ENCODE peak calls at places on chromosomes 2 and 18, in four cellular contexts. O is thyroid gland, G is neural progenitor cell, M is Peyer's patch. Q is an unnamed sample.

GRCh38 chr2:23385351-23385747 is 370 bp downstream of the KLHL29 start:
- DNase-seq in O (no peak), G (peak), M (peak), Q (no peak)

GRCh38 chr2:238439093-238439849 is 12.5 kb downstream of the ASB1 start:
- DNase-seq in O (no peak), G (no peak), M (no peak), Q (no peak)

GRCh38 chr2:9356336-9356735 is 67.0 kb downstream of the ITGB1BP1 start:
- DNase-seq in O (peak), G (peak), M (no peak), Q (no peak)

GRCh38 chr2:237351796-237352195 is 62.2 kb downstream of the COL6A3 start:
- DNase-seq in O (no peak), G (no peak), M (no peak), Q (no peak)

GRCh38 chr2:36352711-36353110 is 2.9 kb upstream of the CRIM1 start:
- DNase-seq in O (no peak), G (no peak), M (no peak), Q (no peak)

GRCh38 chr2:16241166-16242160 is 301.1 kb downstream of the MYCN start:
- DNase-seq in O (no peak), G (no peak), M (no peak), Q (no peak)

GRCh38 chr18:22032392-22032961 is 136.9 kb upstream of the GATA6 start:
- DNase-seq in O (no peak), G (peak), M (no peak), Q (no peak)

GRCh38 chr2:63044360-63045327 is 6.0 kb upstream of the OTX1 start:
- DNase-seq in O (no peak), G (peak), M (no peak), Q (no peak)

GRCh38 chr2:98676742-98677141 is 54.2 kb downstream of the MGAT4A start:
- DNase-seq in O (no peak), G (no peak), M (no peak), Q (no peak)

GRCh38 chr2:584863-585823 is 92.1 kb downstream of the TMEM18 start:
- DNase-seq in O (no peak), G (peak), M (no peak), Q (peak)

GRCh38 chr2:150538582-150539236 is 51.2 kb upstream of the RND3 start:
- DNase-seq in O (no peak), G (no peak), M (no peak), Q (no peak)

GRCh38 chr2:183872131-183872530 is 726.2 kb upstream of the ZNF804A start:
- DNase-seq in O (no peak), G (no peak), M (no peak), Q (no peak)

GRCh38 chr2:18073601-18074000 is 195.1 kb downstream of the KCNS3 start:
- DNase-seq in O (no peak), G (no peak), M (no peak), Q (no peak)

GRCh38 chr2:240594511-240595380 is 8.2 kb downstream of the CAPN10 start:
- DNase-seq in O (peak), G (no peak), M (peak), Q (peak)

GRCh38 chr18:22674300-22674699 is 256.6 kb upstream of the CTAGE1 start:
- DNase-seq in O (no peak), G (no peak), M (no peak), Q (no peak)

GRCh38 chr2:124973396-124973795 is 948.3 kb downstream of the CNTNAP5 start:
- DNase-seq in O (no peak), G (no peak), M (no peak), Q (no peak)

GRCh38 chr2:135663148-135663700 is 78.4 kb upstream of the UBXN4 start:
- DNase-seq in O (no peak), G (no peak), M (no peak), Q (no peak)

GRCh38 chr18:56799756-56800155 is 148.6 kb downstream of the WDR7 start:
- DNase-seq in O (no peak), G (no peak), M (no peak), Q (no peak)

GRCh38 chr18:10041180-10041579 is 127.4 kb downstream of the VAPA start:
- DNase-seq in O (peak), G (no peak), M (no peak), Q (no peak)

GRCh38 chr2:234257859-234258561 is 207.5 kb downstream of the SPP2 start:
- DNase-seq in O (peak), G (peak), M (no peak), Q (no peak)

GRCh38 chr2:238320246-238320647 is at the start of gene TRAF3IP1:
- DNase-seq in O (peak), G (peak), M (peak), Q (peak)

GRCh38 chr2:168649105-168649504 is 153.3 kb upstream of the NOSTRIN start:
- DNase-seq in O (peak), G (no peak), M (no peak), Q (no peak)

GRCh38 chr2:1518891-1519530 is 105.7 kb downstream of the TPO start:
- DNase-seq in O (no peak), G (no peak), M (no peak), Q (no peak)

GRCh38 chr2:1742300-1742679 is 2.0 kb downstream of the PXDN start:
- DNase-seq in O (no peak), G (no peak), M (peak), Q (no peak)

GRCh38 chr18:460791-461190 is 39.7 kb downstream of the COLEC12 start:
- DNase-seq in O (no peak), G (no peak), M (no peak), Q (no peak)

GRCh38 chr2:23375448-23375847 is 9.5 kb upstream of the KLHL29 start:
- DNase-seq in O (no peak), G (peak), M (no peak), Q (no peak)

DNA sequence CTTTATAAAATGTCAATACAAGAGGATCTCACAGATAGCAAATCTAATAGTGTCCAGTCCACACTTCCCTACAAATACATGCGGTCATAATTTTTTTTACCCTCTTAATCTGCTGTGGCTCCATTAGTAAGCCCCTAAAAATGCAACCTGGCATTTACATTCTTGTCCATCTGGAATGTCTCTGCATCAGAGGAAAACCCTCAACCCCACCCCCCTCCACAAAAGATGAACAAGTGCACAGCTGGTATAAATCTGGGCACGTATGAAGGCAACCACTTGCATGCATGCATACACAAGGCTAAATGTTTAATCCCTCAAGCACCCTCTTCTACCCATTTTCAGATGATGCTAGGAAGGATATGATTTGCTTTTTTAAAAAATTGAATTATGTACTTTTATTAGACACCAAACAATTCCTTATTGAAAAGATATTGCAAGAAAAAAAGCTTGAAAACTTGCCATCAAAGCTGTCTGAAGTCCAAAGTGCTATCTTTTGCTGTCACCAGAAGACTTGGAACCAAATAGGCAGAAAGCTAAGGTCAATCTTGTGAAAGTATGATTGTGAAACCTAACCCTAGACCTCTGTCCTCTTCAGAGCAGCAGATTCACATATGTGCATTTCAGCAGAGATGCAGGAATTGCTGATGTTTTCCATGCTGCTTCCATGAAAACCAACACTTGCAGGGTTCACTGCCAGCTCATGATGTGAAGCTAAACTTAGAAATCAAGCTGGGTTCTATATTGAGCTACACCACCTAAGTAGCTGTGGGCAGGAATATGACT is 39.0 kb downstream of the IRS1 start:
- DNase-seq in O (no peak), G (no peak), M (no peak), Q (no peak)
- TF ChIP-seq CTCF in O (no peak), G (no peak), M (no peak), Q (no peak)

GRCh38 chr18:6414118-6414722 is 491 bp downstream of the L3MBTL4 start:
- DNase-seq in O (peak), G (peak), M (peak), Q (peak)
- TF ChIP-seq CTCF in O (no peak), G (peak), M (no peak), Q (no peak)

DNA sequence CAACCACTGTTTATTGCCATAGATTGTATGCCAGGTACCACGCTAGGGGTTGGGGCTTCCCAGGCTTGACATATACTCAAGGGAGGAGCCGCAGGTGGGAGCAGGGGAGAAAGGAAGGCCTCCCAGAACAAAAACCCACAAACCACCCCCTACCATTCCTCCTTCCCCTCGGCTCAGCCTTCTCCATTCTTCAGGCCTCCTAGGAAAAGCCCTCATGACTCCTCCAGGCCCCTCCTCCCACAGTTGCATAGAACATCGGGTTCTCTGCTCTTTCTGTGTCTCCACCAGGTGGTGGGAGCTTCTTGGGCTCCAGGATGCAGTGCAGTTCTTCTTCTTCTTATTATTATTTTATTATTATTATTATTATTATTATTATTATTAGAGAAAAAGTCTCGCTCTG is 80.3 kb downstream of the ZFP36L2 start:
- DNase-seq in O (no peak), G (no peak), M (no peak), Q (no peak)
- TF ChIP-seq CTCF in O (no peak), G (no peak), M (no peak), Q (no peak)

GRCh38 chr18:8478166-8478967 is 130.9 kb upstream of the RAB12 start:
- DNase-seq in O (peak), G (peak), M (peak), Q (no peak)
- TF ChIP-seq CTCF in O (peak), G (peak), M (peak), Q (peak)

DNA sequence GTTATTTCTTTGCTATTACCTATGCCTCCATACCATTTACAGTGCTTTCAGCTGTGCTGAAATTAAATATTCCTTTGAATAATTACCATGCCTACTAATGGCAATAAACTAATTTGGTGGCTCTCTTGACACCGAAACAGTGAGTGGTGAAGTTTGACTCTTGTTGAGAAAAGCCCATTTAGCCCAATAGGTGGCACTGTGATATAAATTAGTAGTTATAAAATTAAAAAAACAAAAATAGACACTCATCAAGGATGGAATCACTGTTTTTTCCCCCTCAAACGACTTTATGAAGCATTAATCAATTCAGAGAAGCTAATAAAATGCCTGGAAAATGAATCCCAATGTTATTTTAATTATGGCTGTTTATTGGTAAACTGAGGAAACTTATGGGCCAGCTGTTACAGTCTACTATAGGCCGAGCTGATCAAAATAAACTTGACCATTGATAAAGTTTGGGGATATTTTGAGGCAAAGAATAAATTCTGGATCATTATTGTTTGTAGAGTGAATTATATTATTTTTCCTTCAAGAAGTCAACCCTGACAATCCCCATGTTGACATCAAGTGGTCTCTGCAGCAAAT is 339.6 kb downstream of the TRIB2 start:
- DNase-seq in O (no peak), G (peak), M (no peak), Q (no peak)
- TF ChIP-seq CTCF in O (no peak), G (peak), M (no peak), Q (no peak)

GRCh38 chr2:199484927-199485326 is 27.2 kb upstream of the SATB2 start:
- DNase-seq in O (no peak), G (no peak), M (no peak), Q (no peak)
- TF ChIP-seq CTCF in O (no peak), G (peak), M (no peak), Q (no peak)

GRCh38 chr2:5698171-5698570 is 6.0 kb downstream of the SOX11 start:
- DNase-seq in O (no peak), G (no peak), M (no peak), Q (no peak)
- TF ChIP-seq CTCF in O (no peak), G (no peak), M (no peak), Q (no peak)

GRCh38 chr2:112583497-112584133 is 794 bp upstream of the CHCHD5 start:
- DNase-seq in O (no peak), G (peak), M (no peak), Q (no peak)

GRCh38 chr2:112585400-112585799 is 991 bp downstream of the CHCHD5 start:
- DNase-seq in O (no peak), G (no peak), M (no peak), Q (no peak)

GRCh38 chr2:112585873-112586477 is 1.6 kb downstream of the CHCHD5 start:
- DNase-seq in O (no peak), G (no peak), M (no peak), Q (no peak)

GRCh38 chr2:112584891-112585250 is 462 bp downstream of the CHCHD5 start:
- DNase-seq in O (no peak), G (no peak), M (no peak), Q (no peak)

GRCh38 chr2:112584134-112584890 is at the start of gene CHCHD5:
- DNase-seq in O (peak), G (peak), M (peak), Q (peak)
- TF ChIP-seq CTCF in O (peak), G (peak), M (peak), Q (no peak)

Q was measured in CD14-positive monocyte.